ENCODE peak calls at places on chromosomes 1 and 21, in four cellular contexts. Q is PC-9, Z is adrenal gland, J is transverse colon. P is an unnamed sample. For H3K27me3, the result is how much of the 10 kb centered on the place peaks cover.

GRCh38 chr21:32702702-32703101 is 25.1 kb downstream of the SYNJ1 start:
- DNase-seq in Q (no peak), Z (no peak), J (no peak), P (no peak)

GRCh38 chr1:177082855-177083741 is 81.4 kb downstream of the ASTN1 start:
- DNase-seq in Q (no peak), Z (no peak), J (no peak), P (no peak)

GRCh38 chr21:33734326-33734725 is 92.0 kb downstream of the ITSN1 start:
- DNase-seq in Q (no peak), Z (no peak), J (no peak), P (no peak)

GRCh38 chr1:168291222-168291824 is 10.6 kb downstream of the TBX19 start:
- DNase-seq in Q (no peak), Z (no peak), J (no peak), P (no peak)

GRCh38 chr1:109877320-109877771 is 33.3 kb upstream of the CSF1 start:
- DNase-seq in Q (peak), Z (peak), J (peak), P (no peak)

GRCh38 chr1:234610061-234610581 is at the start of gene IRF2BP2:
- DNase-seq in Q (peak), Z (peak), J (peak), P (peak)

GRCh38 chr1:15847100-15847892 is at the start of gene SPEN:
- DNase-seq in Q (peak), Z (peak), J (peak), P (peak)

GRCh38 chr1:2391034-2391384 is 345 bp downstream of the MORN1 start:
- DNase-seq in Q (no peak), Z (no peak), J (peak), P (no peak)

GRCh38 chr1:163928649-163929048 is 606.9 kb downstream of the NUF2 start:
- DNase-seq in Q (no peak), Z (no peak), J (no peak), P (no peak)

GRCh38 chr1:22050330-22050729 is 2.2 kb upstream of the CDC42 start:
- DNase-seq in Q (no peak), Z (no peak), J (no peak), P (no peak)

GRCh38 chr1:106380772-106381171 is 675.7 kb upstream of the PRMT6 start:
- DNase-seq in Q (no peak), Z (no peak), J (no peak), P (no peak)

GRCh38 chr1:153727463-153728304 is at the start of gene INTS3:
- DNase-seq in Q (peak), Z (peak), J (peak), P (peak)
- TF ChIP-seq CTCF in Q (peak), Z (no peak), J (peak), P (no peak)

GRCh38 chr1:20385630-20386029 is 95.0 kb downstream of the VWA5B1 start:
- DNase-seq in Q (no peak), Z (no peak), J (no peak), P (no peak)
- H3K27me3 ChIP-seq in Q (under half), Z (under half), J (half or more), P (under half)

GRCh38 chr1:113949007-113949406 is 19.9 kb downstream of the HIPK1 start:
- DNase-seq in Q (no peak), Z (no peak), J (no peak), P (no peak)
- TF ChIP-seq CTCF in Q (peak), Z (peak), J (no peak), P (peak)

GRCh38 chr1:920506-920905 is 3.2 kb upstream of the SAMD11 start:
- DNase-seq in Q (no peak), Z (no peak), J (no peak), P (no peak)
- H3K27me3 ChIP-seq in Q (under half), Z (half or more), J (half or more), P (half or more)